ENCODE peak calls at places on chromosomes 4 and X, in ten cellular contexts. K, S, G, X, Z, L, F, I, R and U are unnamed samples.

GRCh38 chrX:37348237-37349130 is 680 bp upstream of the PRRG1 start:
- DNase-seq in K (peak), S (no peak), G (no peak), X (no peak), Z (peak), L (no peak), F (no peak), I (no peak), R (no peak), U (no peak)

GRCh38 chr4:123649644-123650356 is 253.2 kb downstream of the SPRY1 start:
- DNase-seq in K (peak), S (peak), G (peak), X (peak), Z (peak), L (peak), F (peak), I (no peak), R (no peak), U (peak)

GRCh38 chrX:125289209-125289608 is 30.5 kb upstream of the TEX13C start:
- DNase-seq in K (no peak), S (no peak), G (no peak), X (peak), Z (no peak), L (no peak), F (no peak), I (no peak), R (no peak), U (no peak)

GRCh38 chr4:10123227-10124101 is 6.9 kb upstream of the WDR1 start:
- DNase-seq in K (no peak), S (no peak), G (no peak), X (no peak), Z (peak), L (no peak), F (peak), I (no peak), R (no peak), U (no peak)

GRCh38 chr4:15882675-15883086 is 55.9 kb downstream of the FGFBP1 start:
- DNase-seq in K (peak), S (peak), G (no peak), X (peak), Z (peak), L (peak), F (peak), I (peak), R (peak), U (peak)

GRCh38 chrX:42704454-42704853 is 73.5 kb downstream of the PPP1R2C start:
- DNase-seq in K (no peak), S (peak), G (no peak), X (no peak), Z (peak), L (no peak), F (no peak), I (no peak), R (no peak), U (no peak)

GRCh38 chr4:119030536-119030890 is 105.1 kb upstream of the MYOZ2 start:
- DNase-seq in K (no peak), S (no peak), G (no peak), X (no peak), Z (no peak), L (no peak), F (no peak), I (no peak), R (no peak), U (no peak)

GRCh38 chrX:21996872-21997271 is 35.3 kb upstream of the PHEX start:
- DNase-seq in K (no peak), S (peak), G (no peak), X (peak), Z (peak), L (no peak), F (no peak), I (no peak), R (no peak), U (no peak)

GRCh38 chr4:28176942-28177341 is 1316.3 kb downstream of the STIM2 start:
- DNase-seq in K (no peak), S (no peak), G (no peak), X (peak), Z (no peak), L (no peak), F (no peak), I (no peak), R (no peak), U (no peak)

GRCh38 chrX:31423575-31424284 is 351.9 kb upstream of the FTHL17 start:
- DNase-seq in K (peak), S (peak), G (no peak), X (peak), Z (peak), L (no peak), F (peak), I (peak), R (peak), U (peak)

GRCh38 chr4:118759481-118759880 is 74.3 kb downstream of the METTL14 start:
- DNase-seq in K (no peak), S (no peak), G (no peak), X (no peak), Z (no peak), L (no peak), F (no peak), I (no peak), R (no peak), U (no peak)

GRCh38 chr4:21113496-21114213 is 413.4 kb downstream of the PACRGL start:
- DNase-seq in K (no peak), S (no peak), G (no peak), X (peak), Z (peak), L (no peak), F (no peak), I (no peak), R (no peak), U (no peak)

GRCh38 chrX:102715967-102716366 is 3.7 kb downstream of the GPRASP2 start:
- DNase-seq in K (no peak), S (no peak), G (no peak), X (no peak), Z (no peak), L (no peak), F (no peak), I (no peak), R (no peak), U (no peak)

GRCh38 chr4:186699881-186700397 is 23.7 kb downstream of the FAT1 start:
- DNase-seq in K (no peak), S (no peak), G (peak), X (no peak), Z (no peak), L (no peak), F (no peak), I (no peak), R (no peak), U (no peak)

GRCh38 chr4:154616731-154617130 is 4.3 kb upstream of the FGG start:
- DNase-seq in K (no peak), S (no peak), G (no peak), X (no peak), Z (no peak), L (no peak), F (no peak), I (no peak), R (no peak), U (no peak)

GRCh38 chrX:132855760-132856341 is 102.6 kb downstream of the HS6ST2 start:
- DNase-seq in K (no peak), S (no peak), G (no peak), X (no peak), Z (no peak), L (no peak), F (peak), I (no peak), R (no peak), U (no peak)

GRCh38 chrX:40260123-40260751 is 162.5 kb upstream of the BCOR start:
- DNase-seq in K (no peak), S (no peak), G (no peak), X (no peak), Z (peak), L (peak), F (no peak), I (peak), R (no peak), U (no peak)

GRCh38 chr4:173457893-173458292 is 59.0 kb upstream of the SCRG1 start:
- DNase-seq in K (no peak), S (no peak), G (no peak), X (no peak), Z (no peak), L (no peak), F (no peak), I (no peak), R (no peak), U (no peak)

GRCh38 chr4:15003441-15003890 is 1.2 kb downstream of the CPEB2 start:
- DNase-seq in K (no peak), S (no peak), G (peak), X (peak), Z (peak), L (peak), F (peak), I (peak), R (peak), U (peak)

GRCh38 chr4:185257086-185257485 is 47.7 kb downstream of the SNX25 start:
- DNase-seq in K (no peak), S (no peak), G (no peak), X (no peak), Z (no peak), L (no peak), F (no peak), I (no peak), R (no peak), U (no peak)

GRCh38 chr4:124025423-124025822 is 628.8 kb downstream of the SPRY1 start:
- DNase-seq in K (no peak), S (no peak), G (no peak), X (no peak), Z (no peak), L (no peak), F (no peak), I (no peak), R (no peak), U (no peak)

GRCh38 chr4:179662522-179662921 is 2220.3 kb upstream of the AGA start:
- DNase-seq in K (no peak), S (no peak), G (no peak), X (no peak), Z (no peak), L (no peak), F (no peak), I (no peak), R (no peak), U (no peak)

GRCh38 chr4:145868637-145869409 is 69.8 kb downstream of the ZNF827 start:
- DNase-seq in K (no peak), S (no peak), G (no peak), X (no peak), Z (no peak), L (no peak), F (no peak), I (peak), R (no peak), U (no peak)

GRCh38 chrX:110341189-110342035 is 17.2 kb upstream of the RTL9 start:
- DNase-seq in K (peak), S (peak), G (no peak), X (peak), Z (peak), L (no peak), F (no peak), I (no peak), R (no peak), U (no peak)

GRCh38 chr4:96767815-96768480 is 928.1 kb downstream of the PDHA2 start:
- DNase-seq in K (no peak), S (no peak), G (no peak), X (peak), Z (peak), L (no peak), F (no peak), I (no peak), R (no peak), U (no peak)

GRCh38 chrX:24341795-24342194 is 18.6 kb upstream of the SUPT20HL1 start:
- DNase-seq in K (peak), S (no peak), G (no peak), X (no peak), Z (peak), L (no peak), F (no peak), I (no peak), R (no peak), U (no peak)

GRCh38 chr4:180164799-180165198 is 2078.4 kb upstream of the TENM3 start:
- DNase-seq in K (peak), S (no peak), G (no peak), X (peak), Z (no peak), L (no peak), F (no peak), I (no peak), R (no peak), U (no peak)

GRCh38 chrX:66408507-66408906 is 230.4 kb downstream of the EDA2R start:
- DNase-seq in K (no peak), S (no peak), G (no peak), X (peak), Z (no peak), L (no peak), F (no peak), I (no peak), R (no peak), U (no peak)

GRCh38 chr4:147899512-147899911 is 167.6 kb downstream of the ARHGAP10 start:
- DNase-seq in K (peak), S (no peak), G (no peak), X (peak), Z (peak), L (no peak), F (no peak), I (no peak), R (no peak), U (no peak)

GRCh38 chr4:127782275-127783025 is at the start of gene HSPA4L:
- DNase-seq in K (no peak), S (peak), G (no peak), X (peak), Z (peak), L (peak), F (peak), I (peak), R (peak), U (peak)

GRCh38 chr4:81845761-81846160 is 374.1 kb upstream of the RASGEF1B start:
- DNase-seq in K (no peak), S (no peak), G (no peak), X (no peak), Z (peak), L (no peak), F (no peak), I (no peak), R (no peak), U (no peak)

GRCh38 chr4:42570221-42570620 is 86.7 kb downstream of the ATP8A1 start:
- DNase-seq in K (no peak), S (no peak), G (no peak), X (peak), Z (peak), L (peak), F (no peak), I (no peak), R (no peak), U (peak)

DNA sequence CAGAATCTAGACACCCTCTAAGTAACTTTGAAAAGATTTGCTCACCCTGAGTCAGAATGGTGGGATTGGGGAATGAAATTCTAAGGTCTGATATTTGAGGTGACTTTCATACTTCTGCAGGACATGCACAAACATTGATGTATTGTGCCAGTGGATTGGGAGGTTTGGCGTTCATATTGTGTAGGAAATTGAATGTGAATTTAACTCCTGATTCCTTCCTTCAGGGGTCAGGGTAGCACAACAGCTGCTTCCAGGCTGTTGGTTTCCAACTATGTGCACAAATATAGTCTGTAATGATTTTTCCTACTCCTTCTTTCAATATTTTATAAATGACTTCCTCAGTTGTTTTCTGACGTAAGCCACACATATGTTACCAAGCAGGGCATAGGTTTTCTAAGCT is 3.1 kb downstream of the IL1RAPL1 start:
- DNase-seq in K (no peak), S (no peak), G (no peak), X (no peak), Z (peak), L (no peak), F (no peak), I (peak), R (no peak), U (no peak)
- TF ChIP-seq CTCF in K (no peak), S (no peak), G (no peak), X (no peak), Z (no peak), L (no peak), F (no peak), I (peak), R (no peak), U (no peak)

DNA sequence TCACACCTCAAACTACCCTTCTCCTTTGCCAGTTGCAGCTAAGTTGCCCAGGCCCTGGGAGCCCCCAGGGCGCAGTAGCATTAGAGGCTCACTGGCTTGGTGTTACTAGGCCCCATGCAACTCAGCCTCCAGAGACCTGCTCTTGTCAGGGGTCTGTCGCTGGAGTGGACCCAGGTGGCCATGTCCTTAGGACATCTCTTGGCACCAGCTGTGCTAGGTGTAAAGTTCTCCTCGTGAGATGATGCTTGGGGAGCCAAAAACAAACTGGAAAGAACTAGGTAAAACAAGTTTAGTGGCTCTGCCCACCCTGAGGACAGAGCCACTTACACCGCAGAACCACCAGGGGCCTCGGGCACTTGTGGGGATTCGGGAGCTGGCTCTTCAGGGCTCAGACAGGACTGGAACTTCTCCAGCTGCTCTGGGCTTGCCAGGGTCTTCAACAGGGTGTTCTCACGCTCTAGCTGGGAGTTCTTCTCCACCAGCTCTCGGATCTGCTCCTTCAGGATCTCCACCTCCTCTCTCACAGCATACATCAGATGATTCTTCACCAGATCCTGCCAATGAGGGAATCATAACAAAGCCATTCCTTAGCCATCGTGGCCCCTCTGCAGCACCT is 61.3 kb downstream of the TSC22D3 start:
- DNase-seq in K (no peak), S (no peak), G (no peak), X (no peak), Z (peak), L (no peak), F (no peak), I (no peak), R (no peak), U (no peak)
- TF ChIP-seq CTCF in K (no peak), S (no peak), G (no peak), X (no peak), Z (peak), L (no peak), F (no peak), I (peak), R (no peak), U (no peak)

DNA sequence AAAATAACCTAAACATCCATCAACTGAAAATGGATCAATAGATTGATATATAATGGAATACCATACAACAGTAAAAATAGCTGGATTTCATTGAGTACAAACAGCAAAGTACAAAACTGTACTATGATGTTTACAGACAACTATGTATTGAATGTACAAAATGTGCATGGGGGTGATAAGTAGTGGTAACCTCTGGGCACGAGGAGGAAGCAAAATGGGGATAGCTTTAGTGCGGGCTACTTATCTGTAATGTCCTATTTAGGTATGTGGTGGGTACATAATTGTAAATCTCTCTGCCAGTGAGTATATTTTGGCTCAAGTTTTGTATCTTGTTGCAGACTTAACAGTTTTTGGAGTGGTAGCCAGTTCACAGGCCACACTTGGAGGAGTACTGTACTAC is 123.6 kb downstream of the STAG2 start:
- DNase-seq in K (no peak), S (no peak), G (no peak), X (no peak), Z (no peak), L (no peak), F (no peak), I (no peak), R (no peak), U (no peak)
- TF ChIP-seq CTCF in K (no peak), S (no peak), G (no peak), X (no peak), Z (no peak), L (no peak), F (no peak), I (no peak), R (no peak), U (no peak)

GRCh38 chr4:157509286-157509685 is 288.8 kb downstream of the GRIA2 start:
- DNase-seq in K (no peak), S (no peak), G (no peak), X (no peak), Z (no peak), L (no peak), F (no peak), I (no peak), R (no peak), U (no peak)

DNA sequence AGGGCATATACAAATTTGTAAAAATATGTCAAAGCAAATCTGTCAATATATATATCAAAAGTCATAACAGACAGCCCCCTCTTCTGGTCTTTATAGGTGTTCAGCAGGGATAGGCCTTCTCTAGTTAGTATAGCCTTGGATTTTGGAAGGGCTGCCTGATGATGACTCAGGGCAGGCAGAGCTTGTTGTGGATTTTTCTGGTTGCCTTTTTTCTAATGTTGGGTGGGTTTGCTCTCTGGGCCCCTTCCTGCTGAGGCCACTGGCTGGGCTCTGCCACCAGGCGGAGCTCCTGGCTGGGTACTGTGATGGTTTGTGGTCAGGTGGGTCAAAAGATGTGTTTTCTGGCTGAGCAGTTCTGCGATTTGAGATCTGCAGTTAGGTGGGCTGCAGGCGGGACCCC is 294.2 kb downstream of the GRIA2 start:
- DNase-seq in K (no peak), S (no peak), G (no peak), X (peak), Z (no peak), L (no peak), F (no peak), I (peak), R (no peak), U (no peak)
- TF ChIP-seq CTCF in K (no peak), S (peak), G (no peak), X (peak), Z (no peak), L (no peak), F (no peak), I (peak), R (no peak), U (no peak)

GRCh38 chrX:93538575-93538974 is 134.8 kb downstream of the NAP1L3 start:
- DNase-seq in K (no peak), S (no peak), G (no peak), X (peak), Z (no peak), L (no peak), F (no peak), I (peak), R (no peak), U (no peak)
- TF ChIP-seq CTCF in K (peak), S (no peak), G (no peak), X (peak), Z (no peak), L (no peak), F (no peak), I (no peak), R (no peak), U (no peak)

DNA sequence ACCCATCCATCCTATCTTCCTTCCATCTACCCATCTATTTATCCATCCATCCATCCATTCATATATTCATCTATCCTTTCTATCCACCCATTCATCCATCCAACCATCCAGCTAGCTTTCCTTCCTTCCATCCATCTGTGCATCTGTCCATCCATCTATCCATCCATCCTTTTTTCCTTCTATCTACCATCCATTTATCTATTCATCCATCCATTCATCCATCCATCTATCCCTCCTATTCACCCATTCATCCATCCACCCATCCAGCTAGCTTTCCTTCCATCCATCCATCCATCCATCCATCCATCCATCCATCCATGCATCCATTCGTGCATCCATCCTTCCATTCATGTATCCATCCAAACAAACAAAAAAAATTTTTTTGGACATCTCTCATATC is 118.8 kb downstream of the PSAPL1 start:
- DNase-seq in K (no peak), S (no peak), G (no peak), X (no peak), Z (no peak), L (no peak), F (no peak), I (no peak), R (no peak), U (no peak)
- TF ChIP-seq CTCF in K (no peak), S (no peak), G (no peak), X (no peak), Z (no peak), L (no peak), F (no peak), I (no peak), R (no peak), U (no peak)

GRCh38 chr4:130336585-130337217 is 1240.7 kb downstream of the C4orf33 start:
- DNase-seq in K (no peak), S (no peak), G (no peak), X (peak), Z (peak), L (no peak), F (no peak), I (peak), R (no peak), U (no peak)
- TF ChIP-seq CTCF in K (peak), S (peak), G (no peak), X (peak), Z (peak), L (no peak), F (no peak), I (peak), R (no peak), U (no peak)

GRCh38 chr4:77465271-77465670 is 140.3 kb upstream of the CXCL13 start:
- DNase-seq in K (no peak), S (no peak), G (no peak), X (peak), Z (peak), L (no peak), F (peak), I (no peak), R (no peak), U (peak)
- TF ChIP-seq CTCF in K (peak), S (peak), G (no peak), X (peak), Z (peak), L (peak), F (peak), I (peak), R (no peak), U (no peak)